ENCODE peak calls at places on chromosomes 12 and 14, in four cellular contexts. M is A549, J is HepG2, T is GM12878. C is an unnamed sample.
A peak's percentile ranks its signal among the peaks of the same experiment; 100 is the strongest.

GRCh38 chr12:105253882-105254513 is 18.0 kb upstream of the APPL2 start:
- DNase-seq in M (peak; percentile 39), J (peak; percentile 23), T (no peak), C (peak; percentile 18)

GRCh38 chr12:132364348-132364902 is 35.0 kb upstream of the GALNT9 start:
- DNase-seq in M (no peak), J (no peak), T (no peak), C (no peak)

GRCh38 chr12:50620050-50620974 is 115.5 kb downstream of the DIP2B start:
- DNase-seq in M (no peak), J (no peak), T (no peak), C (no peak)

GRCh38 chr14:38500125-38500524 is 244.2 kb upstream of the CLEC14A start:
- DNase-seq in M (no peak), J (no peak), T (no peak), C (no peak)

GRCh38 chr12:83514372-83514771 is 827.7 kb downstream of the TMTC2 start:
- DNase-seq in M (no peak), J (no peak), T (no peak), C (no peak)

GRCh38 chr12:47753021-47754001 is 5.4 kb downstream of the RAPGEF3 start:
- DNase-seq in M (no peak), J (no peak), T (no peak), C (no peak)

GRCh38 chr12:12985817-12986408 is 14.2 kb downstream of the HEBP1 start:
- DNase-seq in M (peak; percentile 58), J (peak; percentile 11), T (no peak), C (peak; percentile 35)

GRCh38 chr12:74391283-74391682 is 146.4 kb upstream of the ATXN7L3B start:
- DNase-seq in M (no peak), J (no peak), T (no peak), C (no peak)

GRCh38 chr12:104357431-104357952 is 54.0 kb downstream of the EID3 start:
- DNase-seq in M (peak; percentile 68), J (no peak), T (no peak), C (no peak)

GRCh38 chr14:24734917-24735500 is 101.0 kb upstream of the GZMB start:
- DNase-seq in M (peak; percentile 7), J (peak; percentile 86), T (no peak), C (peak; percentile 28)

GRCh38 chr14:81441626-81442134 is 41.6 kb upstream of the STON2 start:
- DNase-seq in M (no peak), J (no peak), T (no peak), C (no peak)

GRCh38 chr12:96427269-96427729 is 27.1 kb upstream of the CDK17 start:
- DNase-seq in M (peak; percentile 55), J (peak; percentile 7), T (no peak), C (no peak)

GRCh38 chr12:13011098-13011497 is 11.0 kb upstream of the HEBP1 start:
- DNase-seq in M (no peak), J (no peak), T (no peak), C (no peak)

GRCh38 chr12:45671254-45671653 is 58.3 kb upstream of the ARID2 start:
- DNase-seq in M (no peak), J (no peak), T (no peak), C (no peak)

GRCh38 chr14:56821177-56821576 is 10.9 kb upstream of the OTX2 start:
- DNase-seq in M (no peak), J (no peak), T (no peak), C (no peak)

GRCh38 chr12:51848843-51849735 is 571 bp upstream of the FIGNL2 start:
- DNase-seq in M (no peak), J (no peak), T (no peak), C (peak; percentile 24)

GRCh38 chr12:109130755-109131521 is 14.6 kb downstream of the ACACB start:
- DNase-seq in M (no peak), J (no peak), T (no peak), C (no peak)

GRCh38 chr12:14772946-14773345 is 30.3 kb downstream of the WBP11 start:
- DNase-seq in M (no peak), J (no peak), T (no peak), C (no peak)

GRCh38 chr12:29782821-29783772 is 645 bp downstream of the TMTC1 start:
- DNase-seq in M (no peak), J (no peak), T (no peak), C (no peak)

GRCh38 chr14:75361751-75362433 is 65.9 kb upstream of the JDP2 start:
- DNase-seq in M (no peak), J (no peak), T (no peak), C (no peak)

GRCh38 chr14:95885866-95886265 is 9.2 kb downstream of the TUNAR start:
- DNase-seq in M (no peak), J (no peak), T (no peak), C (no peak)

DNA sequence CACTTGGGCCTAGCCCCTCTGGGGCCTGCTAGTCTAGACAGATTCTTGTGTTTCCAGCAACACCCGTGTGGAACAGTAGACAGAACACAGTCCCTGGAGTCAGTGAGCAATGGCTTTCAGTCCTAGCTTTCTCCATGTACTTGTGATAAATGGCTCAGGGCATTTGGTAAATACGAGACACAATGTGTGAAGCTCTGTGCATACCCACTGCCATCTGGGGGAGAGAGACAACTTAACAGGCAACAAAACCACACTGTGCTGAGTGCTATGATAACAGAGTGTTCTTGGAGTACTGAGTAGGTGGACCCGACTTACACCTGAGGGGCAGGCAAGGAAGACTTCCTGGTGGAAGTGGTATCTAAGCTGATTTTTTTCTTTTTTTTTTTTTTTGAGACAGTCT is 86.3 kb upstream of the TBX3 start:
- DNase-seq in M (no peak), J (peak; percentile 71), T (no peak), C (no peak)
- TF ChIP-seq POLR2AphosphoS2 in M (no peak), J (no peak), T (no peak), C (no peak)

DNA sequence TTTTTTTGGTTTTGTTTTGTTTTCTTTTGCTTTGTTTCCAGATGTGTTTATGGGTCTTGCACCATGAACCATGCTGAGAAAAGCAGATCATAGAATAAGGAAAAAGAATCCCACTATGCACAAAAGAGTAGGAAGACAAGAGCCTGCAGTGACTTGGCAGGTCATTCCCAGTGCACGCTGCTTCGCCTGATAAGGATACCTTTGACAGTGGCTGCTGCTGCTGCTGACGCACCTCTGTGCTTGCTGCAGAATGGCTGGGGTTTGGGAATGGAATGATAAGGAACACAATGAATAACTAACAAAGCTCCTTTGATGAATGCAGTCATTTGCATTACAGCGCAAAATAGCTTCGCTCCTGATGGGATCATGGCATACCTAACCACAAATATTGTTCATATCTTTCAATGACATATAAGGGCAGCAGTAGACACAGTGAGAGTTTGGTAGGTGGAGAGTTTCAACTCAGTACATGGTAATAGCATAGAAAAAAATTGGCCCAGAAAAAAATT is 278.7 kb downstream of the PDZRN4 start:
- DNase-seq in M (no peak), J (no peak), T (no peak), C (no peak)
- TF ChIP-seq POLR2AphosphoS2 in M (no peak), J (no peak), T (no peak), C (no peak)

GRCh38 chr12:6424008-6424347 is 20.8 kb upstream of the CD27 start:
- DNase-seq in M (no peak), J (no peak), T (no peak), C (no peak)

GRCh38 chr12:6423267-6424007 is 21.3 kb upstream of the CD27 start:
- DNase-seq in M (peak; percentile 87), J (peak; percentile 81), T (no peak), C (peak; percentile 75)

GRCh38 chr12:6426882-6427671 is 17.7 kb upstream of the CD27 start:
- DNase-seq in M (no peak), J (no peak), T (peak; percentile 97), C (no peak)

GRCh38 chr12:6424848-6425247 is 19.9 kb upstream of the CD27 start:
- DNase-seq in M (no peak), J (no peak), T (no peak), C (peak; percentile 54)

GRCh38 chr12:6425588-6426531 is 18.9 kb upstream of the CD27 start:
- DNase-seq in M (no peak), J (peak; percentile 49), T (no peak), C (no peak)
- TF ChIP-seq POLR2AphosphoS2 in M (no peak), J (no peak), T (no peak), C (no peak)

GRCh38 chr12:218221-218620 is 4.3 kb upstream of the SLC6A12 start:
- DNase-seq in M (no peak), J (no peak), T (no peak), C (no peak)

GRCh38 chr12:219891-220352 is 6.0 kb upstream of the SLC6A12 start:
- DNase-seq in M (peak; percentile 84), J (peak; percentile 69), T (no peak), C (peak; percentile 68)

GRCh38 chr12:220946-221550 is 7.1 kb upstream of the SLC6A12 start:
- DNase-seq in M (no peak), J (no peak), T (no peak), C (no peak)

GRCh38 chr12:221736-222135 is 7.8 kb upstream of the SLC6A12 start:
- DNase-seq in M (no peak), J (no peak), T (no peak), C (no peak)

GRCh38 chr12:218728-219590 is 5.0 kb upstream of the SLC6A12 start:
- DNase-seq in M (no peak), J (no peak), T (no peak), C (no peak)
- TF ChIP-seq POLR2AphosphoS2 in M (no peak), J (no peak), T (no peak), C (no peak)

C was measured in K562.